ENCODE peak calls at places on chromosomes 1 and 21, in six cellular contexts. I is GM12878, A is HCT116, D is K562, V is SK-N-SH, T is H1. U is an unnamed sample.

GRCh38 chr1:59814901-59815825 is at the start of gene HOOK1:
- DNase-seq in I (no peak), A (no peak), D (no peak), V (no peak), T (peak; percentile 5), U (peak; percentile 18)

GRCh38 chr1:116268211-116268610 is 104.8 kb upstream of the ATP1A1 start:
- DNase-seq in I (no peak), A (no peak), D (no peak), V (no peak), T (no peak), U (peak; percentile 76)

GRCh38 chr1:116164056-116164889 is 53.1 kb downstream of the MAB21L3 start:
- DNase-seq in I (no peak), A (no peak), D (no peak), V (peak; percentile 55), T (no peak), U (no peak)

GRCh38 chr21:34609244-34609950 is 5.5 kb downstream of the RCAN1 start:
- DNase-seq in I (no peak), A (no peak), D (no peak), V (no peak), T (no peak), U (no peak)

GRCh38 chr1:156602557-156602993 is 1.3 kb upstream of the GPATCH4 start:
- DNase-seq in I (no peak), A (peak; percentile 43), D (peak; percentile 43), V (no peak), T (no peak), U (no peak)

GRCh38 chr1:201147396-201148015 is 6.8 kb downstream of the TMEM9 start:
- DNase-seq in I (no peak), A (no peak), D (no peak), V (no peak), T (no peak), U (no peak)

GRCh38 chr1:216566809-216567208 is 143.6 kb upstream of the USH2A start:
- DNase-seq in I (no peak), A (no peak), D (no peak), V (no peak), T (no peak), U (no peak)

GRCh38 chr1:89576016-89576415 is 51.4 kb downstream of the LRRC8B start:
- DNase-seq in I (no peak), A (no peak), D (no peak), V (no peak), T (no peak), U (no peak)

GRCh38 chr1:228134591-228134990 is 5.5 kb upstream of the GUK1 start:
- DNase-seq in I (no peak), A (no peak), D (no peak), V (no peak), T (no peak), U (no peak)

GRCh38 chr1:27713869-27714513 is 11.8 kb upstream of the FAM76A start:
- DNase-seq in I (no peak), A (no peak), D (no peak), V (no peak), T (no peak), U (no peak)

GRCh38 chr1:15965228-15965767 is 10.6 kb downstream of the ZBTB17 start:
- DNase-seq in I (peak; percentile 82), A (no peak), D (no peak), V (no peak), T (no peak), U (no peak)

GRCh38 chr21:22993822-22994574 is 1995.8 kb downstream of the NCAM2 start:
- DNase-seq in I (no peak), A (no peak), D (no peak), V (no peak), T (no peak), U (no peak)

GRCh38 chr1:60634106-60634505 is 448.3 kb upstream of the NFIA start:
- DNase-seq in I (no peak), A (no peak), D (no peak), V (no peak), T (no peak), U (no peak)

DNA sequence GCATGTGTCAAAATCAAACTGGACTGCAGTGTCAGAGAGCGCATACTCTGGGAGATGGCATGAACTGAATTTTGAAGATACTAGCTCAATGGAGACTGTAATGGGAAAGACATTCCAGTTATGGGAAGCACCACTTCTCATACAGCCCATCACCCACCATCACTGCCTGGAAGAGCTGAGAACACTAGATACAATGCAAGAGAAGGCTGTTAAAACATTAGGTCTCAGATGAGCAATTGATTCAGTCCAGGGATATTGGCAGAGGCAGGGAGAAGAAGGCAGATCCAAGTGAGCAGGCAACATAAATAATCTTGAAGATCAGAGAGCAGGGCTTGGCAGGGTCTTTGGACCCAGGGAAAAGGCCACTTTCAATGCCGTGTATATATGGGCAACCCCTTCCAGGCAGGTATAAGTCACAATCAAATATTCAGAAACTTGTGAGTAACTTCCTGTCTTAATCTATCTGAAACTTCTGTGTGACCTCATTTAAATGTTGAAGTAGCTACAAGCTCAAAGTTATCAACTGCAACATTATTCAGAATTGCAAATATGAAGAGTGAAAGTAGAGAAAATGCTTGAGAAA is 290.3 kb upstream of the SGIP1 start:
- DNase-seq in I (no peak), A (no peak), D (no peak), V (no peak), T (no peak), U (no peak)
- TF ChIP-seq JUND in I (no peak), A (no peak), D (no peak), V (no peak), T (no peak), U (no peak)

GRCh38 chr1:45107782-45108181 is 95.7 kb downstream of the UROD start:
- DNase-seq in I (no peak), A (no peak), D (no peak), V (no peak), T (no peak), U (no peak)
- TF ChIP-seq JUND in I (no peak), A (no peak), D (no peak), V (no peak), T (no peak), U (no peak)

GRCh38 chr1:81681570-81681969 is 119.2 kb upstream of the ADGRL2 start:
- DNase-seq in I (no peak), A (no peak), D (no peak), V (no peak), T (no peak), U (no peak)

GRCh38 chr1:81681104-81681503 is 119.6 kb upstream of the ADGRL2 start:
- DNase-seq in I (no peak), A (no peak), D (no peak), V (no peak), T (no peak), U (no peak)

GRCh38 chr1:81678779-81679178 is 122.0 kb upstream of the ADGRL2 start:
- DNase-seq in I (no peak), A (no peak), D (no peak), V (no peak), T (no peak), U (peak; percentile 57)

GRCh38 chr1:81679972-81680371 is 120.8 kb upstream of the ADGRL2 start:
- DNase-seq in I (no peak), A (no peak), D (no peak), V (no peak), T (no peak), U (no peak)

DNA sequence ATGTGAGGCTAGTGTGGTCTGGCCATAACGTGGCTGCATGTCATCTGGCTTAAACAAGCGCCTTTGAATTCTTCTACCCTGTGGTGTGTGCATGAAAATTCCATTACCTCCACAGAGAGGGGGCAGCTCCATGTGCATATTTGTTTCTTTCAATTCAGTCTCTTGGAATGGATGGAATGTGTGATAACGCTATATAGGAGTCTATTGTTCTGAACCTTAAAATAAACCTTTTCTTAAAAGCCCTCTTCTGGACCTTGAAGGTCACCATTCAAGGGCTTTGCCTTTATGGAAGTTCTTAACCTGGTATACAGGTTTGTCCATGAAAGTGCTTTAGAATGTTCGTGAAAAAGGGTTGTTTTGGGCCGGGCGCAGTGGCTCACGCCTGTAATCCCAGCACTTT is 118.2 kb upstream of the ADGRL2 start:
- DNase-seq in I (no peak), A (no peak), D (no peak), V (no peak), T (peak; percentile 51), U (no peak)
- TF ChIP-seq JUND in I (no peak), A (no peak), D (no peak), V (peak; percentile 59), T (peak; percentile 20), U (no peak)

GRCh38 chr1:32741417-32742131 is 39.0 kb upstream of the SYNC start:
- DNase-seq in I (no peak), A (no peak), D (peak; percentile 97), V (peak; percentile 88), T (no peak), U (no peak)
- TF ChIP-seq JUND in I (no peak), A (no peak), D (no peak), V (no peak), T (no peak), U (no peak)